ENCODE peak calls at places on chromosomes 6 and 20, in nine cellular contexts. P is GM12865; A is stimulated activated CD8-positive, alpha-beta memory T cell treated with anti-CD3 and anti-CD28 coated beads, Interleukin-7, amount 100 ng/mL, for 4 hours; J is ELF-1; S is GDM1; U is NB4; G is aorta; V is CD8-positive, alpha-beta T cell; T is KBM-7. O is an unnamed sample.

GRCh38 chr6:105805581-105806023 is 280.5 kb upstream of the PRDM1 start:
- DNase-seq in P (no peak), A (no peak), J (no peak), S (no peak), U (no peak), G (no peak), V (no peak), T (no peak), O (no peak)

GRCh38 chr6:166330612-166331011 is 11.7 kb downstream of the SFT2D1 start:
- DNase-seq in P (no peak), A (no peak), J (peak; percentile 74), S (no peak), U (no peak), G (no peak), V (no peak), T (no peak), O (no peak)

GRCh38 chr6:1502041-1502440 is 107.7 kb upstream of the FOXC1 start:
- DNase-seq in P (no peak), A (no peak), J (peak; percentile 12), S (no peak), U (no peak), G (no peak), V (no peak), T (no peak), O (no peak)

GRCh38 chr6:148629197-148629909 is 117.5 kb upstream of the UST start:
- DNase-seq in P (no peak), A (no peak), J (peak; percentile 38), S (no peak), U (no peak), G (no peak), V (no peak), T (no peak), O (no peak)

GRCh38 chr20:57112448-57112847 is 154.0 kb downstream of the BMP7 start:
- DNase-seq in P (no peak), A (no peak), J (no peak), S (no peak), U (no peak), G (no peak), V (no peak), T (no peak), O (no peak)

GRCh38 chr6:137362878-137363804 is 131.1 kb downstream of the OLIG3 start:
- DNase-seq in P (no peak), A (no peak), J (no peak), S (no peak), U (no peak), G (no peak), V (no peak), T (no peak), O (no peak)

GRCh38 chr6:168189679-168190405 is 110.8 kb upstream of the FRMD1 start:
- DNase-seq in P (no peak), A (no peak), J (no peak), S (no peak), U (no peak), G (no peak), V (no peak), T (no peak), O (no peak)

GRCh38 chr20:1062334-1063015 is 55.9 kb upstream of the PSMF1 start:
- DNase-seq in P (no peak), A (no peak), J (no peak), S (no peak), U (no peak), G (no peak), V (no peak), T (no peak), O (no peak)

GRCh38 chr6:30721198-30722024 is 1.3 kb downstream of the TUBB start:
- DNase-seq in P (peak; percentile 96), A (peak; percentile 97), J (peak; percentile 85), S (peak; percentile 92), U (peak; percentile 91), G (peak; percentile 93), V (peak; percentile 93), T (peak; percentile 83), O (peak; percentile 42)

GRCh38 chr20:20003088-20003954 is 13.8 kb upstream of the NAA20 start:
- DNase-seq in P (peak; percentile 40), A (no peak), J (no peak), S (no peak), U (peak; percentile 85), G (peak; percentile 70), V (no peak), T (peak; percentile 38), O (no peak)

GRCh38 chr6:20402181-20403079 is 751 bp downstream of the E2F3 start:
- DNase-seq in P (peak; percentile 68), A (peak; percentile 21), J (peak; percentile 77), S (peak; percentile 80), U (peak; percentile 90), G (peak; percentile 60), V (peak; percentile 11), T (peak; percentile 75), O (no peak)

GRCh38 chr20:10642859-10643559 is 30.8 kb downstream of the JAG1 start:
- DNase-seq in P (no peak), A (no peak), J (no peak), S (no peak), U (peak; percentile 54), G (no peak), V (no peak), T (no peak), O (no peak)

GRCh38 chr20:1944345-1945099 is 49.3 kb downstream of the SIRPA start:
- DNase-seq in P (no peak), A (no peak), J (no peak), S (no peak), U (no peak), G (no peak), V (no peak), T (no peak), O (no peak)

GRCh38 chr6:73710470-73710869 is 14.5 kb downstream of the CD109 start:
- DNase-seq in P (peak; percentile 36), A (no peak), J (no peak), S (no peak), U (no peak), G (no peak), V (no peak), T (no peak), O (no peak)

O was measured in NCI-H2107.